ENCODE peak calls at places on chromosomes 3 and 15, in five cellular contexts. X is ascending aorta; G is CD4-positive, alpha-beta T cell; N is endothelial cell; I is mucosa of descending colon. Q is an unnamed sample.

GRCh38 chr3:184645304-184645703 is 66.6 kb downstream of the MAGEF1 start:
- DNase-seq in X (no peak), G (no peak), N (no peak), I (peak; percentile 59), Q (no peak)

GRCh38 chr3:148943531-148944200 is 47.7 kb upstream of the GYG1 start:
- DNase-seq in X (no peak), G (no peak), N (no peak), I (no peak), Q (peak; percentile 73)

GRCh38 chr15:53534105-53534839 is 225.2 kb downstream of the WDR72 start:
- DNase-seq in X (no peak), G (no peak), N (no peak), I (no peak), Q (no peak)

GRCh38 chr3:25571285-25571684 is 93.4 kb downstream of the TOP2B start:
- DNase-seq in X (no peak), G (no peak), N (no peak), I (no peak), Q (no peak)

GRCh38 chr3:40223856-40224255 is 85.7 kb upstream of the EIF1B start:
- DNase-seq in X (no peak), G (no peak), N (no peak), I (no peak), Q (no peak)

GRCh38 chr3:124272611-124273151 is 280.8 kb upstream of the ROPN1 start:
- DNase-seq in X (peak; percentile 58), G (no peak), N (no peak), I (no peak), Q (no peak)

GRCh38 chr15:52963865-52964264 is 173.7 kb upstream of the ONECUT1 start:
- DNase-seq in X (no peak), G (no peak), N (no peak), I (no peak), Q (no peak)

GRCh38 chr3:17800232-17800631 is 57.8 kb upstream of the TBC1D5 start:
- DNase-seq in X (no peak), G (no peak), N (no peak), I (no peak), Q (no peak)

GRCh38 chr15:66630801-66631351 is 65.1 kb upstream of the LCTL start:
- DNase-seq in X (no peak), G (no peak), N (no peak), I (no peak), Q (no peak)

GRCh38 chr3:120203016-120203415 is 82.0 kb downstream of the GPR156 start:
- DNase-seq in X (no peak), G (no peak), N (no peak), I (no peak), Q (no peak)

GRCh38 chr3:9793161-9793781 is 389 bp downstream of the ARPC4 start:
- DNase-seq in X (no peak), G (no peak), N (peak; percentile 17), I (no peak), Q (no peak)

GRCh38 chr15:70494861-70495571 is 268.3 kb downstream of the UACA start:
- DNase-seq in X (no peak), G (no peak), N (no peak), I (no peak), Q (no peak)

GRCh38 chr3:50205719-50206276 is 727 bp downstream of the SLC38A3 start:
- DNase-seq in X (no peak), G (peak; percentile 48), N (peak; percentile 32), I (no peak), Q (no peak)

GRCh38 chr15:71112429-71112828 is 2.8 kb upstream of the THSD4 start:
- DNase-seq in X (no peak), G (no peak), N (no peak), I (no peak), Q (no peak)

GRCh38 chr3:146265720-146266119 is 14.8 kb upstream of the PLSCR4 start:
- DNase-seq in X (no peak), G (no peak), N (no peak), I (no peak), Q (no peak)

GRCh38 chr3:117665311-117665710 is 955.7 kb downstream of the TUSC7 start:
- DNase-seq in X (no peak), G (no peak), N (no peak), I (peak; percentile 53), Q (no peak)

GRCh38 chr15:84594617-84595290 is 6.1 kb upstream of the ZSCAN2 start:
- DNase-seq in X (no peak), G (no peak), N (no peak), I (no peak), Q (no peak)

GRCh38 chr3:154364849-154365248 is 40.6 kb upstream of the DHX36 start:
- DNase-seq in X (no peak), G (no peak), N (no peak), I (no peak), Q (no peak)

GRCh38 chr3:135329479-135329878 is 534.4 kb downstream of the EPHB1 start:
- DNase-seq in X (no peak), G (no peak), N (no peak), I (no peak), Q (no peak)

GRCh38 chr3:195271116-195271858 is at the start of gene XXYLT1:
- DNase-seq in X (peak; percentile 27), G (peak; percentile 91), N (peak; percentile 95), I (peak; percentile 93), Q (peak; percentile 92)

GRCh38 chr15:39583586-39584265 is 2.8 kb downstream of the THBS1 start:
- DNase-seq in X (no peak), G (no peak), N (peak; percentile 21), I (no peak), Q (peak; percentile 49)

GRCh38 chr15:83053151-83053550 is 13.9 kb downstream of the BTBD1 start:
- DNase-seq in X (no peak), G (no peak), N (no peak), I (no peak), Q (no peak)

GRCh38 chr3:63097396-63097795 is 180.7 kb upstream of the SYNPR start:
- DNase-seq in X (no peak), G (no peak), N (no peak), I (no peak), Q (no peak)

GRCh38 chr3:27110020-27110419 is 259.2 kb downstream of the NEK10 start:
- DNase-seq in X (no peak), G (no peak), N (no peak), I (no peak), Q (no peak)

GRCh38 chr3:27108322-27108721 is 260.9 kb downstream of the NEK10 start:
- DNase-seq in X (no peak), G (no peak), N (no peak), I (no peak), Q (no peak)

GRCh38 chr3:27105904-27106303 is 263.3 kb downstream of the NEK10 start:
- DNase-seq in X (no peak), G (no peak), N (peak; percentile 59), I (no peak), Q (no peak)
- TF ChIP-seq CTCF in X (no peak), G (no peak), N (peak; percentile 20), I (no peak), Q (no peak)

DNA sequence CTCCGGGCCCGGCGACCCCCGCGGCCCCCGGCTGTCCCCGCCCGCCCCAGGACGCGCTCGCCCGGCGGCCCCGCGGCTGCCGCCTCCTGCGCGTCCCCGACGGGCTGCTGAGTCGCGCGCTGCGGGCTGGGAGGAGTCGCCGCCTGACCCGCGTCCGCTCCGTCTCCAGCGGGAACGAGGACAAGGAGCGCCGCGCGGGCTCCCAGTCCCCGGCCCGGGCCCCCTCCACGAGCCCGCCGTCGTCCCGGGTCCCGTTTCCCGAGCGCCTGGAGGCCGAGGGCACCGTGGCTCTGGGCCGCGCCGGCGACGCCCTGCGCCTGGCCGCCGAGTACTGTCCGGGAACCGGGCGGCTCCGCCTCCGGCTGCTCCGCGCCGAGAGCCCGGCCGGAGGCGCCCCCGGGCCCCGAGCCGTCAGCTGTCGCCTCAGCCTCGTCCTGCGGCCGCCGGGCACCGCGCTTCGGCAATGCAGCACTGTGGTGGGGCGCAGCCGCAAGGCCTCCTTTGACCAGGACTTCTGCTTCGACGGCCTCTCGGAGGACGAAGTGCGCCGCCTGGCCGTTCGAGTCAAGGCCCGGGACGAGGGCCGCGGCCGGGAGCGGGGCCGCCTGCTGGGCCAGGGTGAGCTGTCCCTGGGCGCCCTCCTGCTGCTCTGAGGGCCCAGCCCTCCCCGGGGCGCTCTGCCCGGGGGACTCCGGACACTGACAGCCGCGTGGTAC is 1.5 kb downstream of the C2CD4A start:
- DNase-seq in X (no peak), G (no peak), N (peak; percentile 55), I (peak; percentile 74), Q (peak; percentile 44)
- TF ChIP-seq CTCF in X (no peak), G (no peak), N (no peak), I (no peak), Q (peak; percentile 16)

GRCh38 chr3:79737530-79737929 is 30.3 kb downstream of the ROBO1 start:
- DNase-seq in X (no peak), G (no peak), N (no peak), I (no peak), Q (no peak)
- TF ChIP-seq CTCF in X (no peak), G (no peak), N (no peak), I (no peak), Q (no peak)

GRCh38 chr3:11820540-11821041 is 26.1 kb downstream of the TAMM41 start:
- DNase-seq in X (no peak), G (no peak), N (no peak), I (no peak), Q (peak; percentile 40)
- TF ChIP-seq CTCF in X (no peak), G (no peak), N (no peak), I (no peak), Q (no peak)